ENCODE peak calls at places on chromosomes 3 and 15, in seven cellular contexts. U, K, S, P, L, D and M are unnamed samples.

GRCh38 chr3:4841783-4842440 is 137.3 kb upstream of the BHLHE40 start:
- DNase-seq in U (no peak), L (no peak), K (no peak), P (peak; percentile 89), D (no peak), S (no peak), M (no peak)

GRCh38 chr15:74631935-74632560 is 16.4 kb downstream of the CLK3 start:
- DNase-seq in D (peak; percentile 64), P (peak; percentile 45), S (peak; percentile 49), U (peak; percentile 55), L (peak; percentile 78), K (peak; percentile 27), M (peak; percentile 66)

GRCh38 chr3:100875239-100875638 is 118.0 kb downstream of the ABI3BP start:
- DNase-seq in K (no peak), L (no peak), U (peak; percentile 56), P (peak; percentile 88), D (no peak), S (no peak), M (peak; percentile 53)

GRCh38 chr3:37257581-37257980 is 83.2 kb upstream of the LRRFIP2 start:
- DNase-seq in D (no peak), P (no peak), S (no peak), L (no peak), U (no peak), K (no peak), M (no peak)

GRCh38 chr3:95905182-95905581 is 909.2 kb upstream of the EPHA6 start:
- DNase-seq in P (no peak), K (no peak), D (no peak), U (no peak), L (no peak), S (no peak), M (no peak)

GRCh38 chr3:29384640-29385039 is 103.8 kb downstream of the RBMS3 start:
- DNase-seq in K (no peak), P (peak; percentile 65), S (no peak), U (peak; percentile 30), D (no peak), L (no peak), M (peak; percentile 72)

GRCh38 chr3:8561365-8561764 is 59.7 kb downstream of the LMCD1 start:
- DNase-seq in D (peak; percentile 21), S (no peak), K (no peak), P (no peak), L (no peak), U (no peak), M (no peak)

GRCh38 chr15:89761009-89761831 is 10.2 kb upstream of the MESP1 start:
- DNase-seq in U (no peak), K (no peak), L (no peak), P (no peak), D (no peak), S (no peak), M (no peak)

GRCh38 chr15:55737373-55737772 is 5.6 kb downstream of the PRTG start:
- DNase-seq in L (no peak), P (peak; percentile 5), S (no peak), K (no peak), D (no peak), U (no peak), M (no peak)

GRCh38 chr3:149095487-149095886 is 9.2 kb upstream of the HLTF start:
- DNase-seq in S (no peak), K (no peak), P (no peak), L (no peak), U (no peak), D (no peak), M (no peak)

GRCh38 chr3:71476950-71477349 is 106.6 kb downstream of the FOXP1 start:
- DNase-seq in K (no peak), S (no peak), P (no peak), L (no peak), U (no peak), D (no peak), M (no peak)

GRCh38 chr3:113140876-113141275 is 70.5 kb upstream of the BOC start:
- DNase-seq in D (no peak), K (no peak), S (no peak), P (peak; percentile 10), U (no peak), L (no peak), M (no peak)

DNA sequence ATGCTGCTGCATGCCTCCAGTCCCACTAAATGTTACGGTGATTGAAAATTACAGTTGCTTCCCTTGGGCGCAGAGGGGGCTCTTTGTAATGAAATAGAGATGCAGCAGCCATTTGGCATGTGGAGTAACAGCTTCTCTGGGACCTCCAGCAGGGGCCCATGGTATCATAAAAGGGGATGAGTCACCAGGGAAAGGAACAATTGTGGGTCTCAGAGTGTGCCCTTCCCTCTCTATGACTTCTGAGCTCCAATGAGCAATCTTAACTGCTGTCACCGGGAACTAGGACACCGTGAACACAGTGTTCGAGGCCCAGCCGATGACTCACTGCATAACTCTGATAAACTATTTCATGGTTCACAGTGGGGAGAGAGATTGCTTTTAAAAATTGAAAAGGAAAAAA is 164.8 kb upstream of the NUDT16 start:
- DNase-seq in U (peak; percentile 95), P (peak; percentile 50), L (peak; percentile 23), S (no peak), K (no peak), D (no peak), M (peak; percentile 63)
- H3K27ac ChIP-seq in U (no peak overlapping the region), P (no peak overlapping the region), L (peak overlapping the region; percentile 76), S (no peak overlapping the region), K (no peak overlapping the region), D (no peak overlapping the region), M (peak overlapping the region; percentile 67)

GRCh38 chr3:15273214-15273613 is 59.2 kb downstream of the SH3BP5 start:
- DNase-seq in D (no peak), L (no peak), P (no peak), U (no peak), S (no peak), K (no peak), M (no peak)

GRCh38 chr3:15272431-15273196 is 59.8 kb downstream of the SH3BP5 start:
- DNase-seq in K (no peak), U (no peak), P (no peak), S (no peak), L (no peak), D (no peak), M (no peak)

GRCh38 chr3:15269091-15269989 is 63.0 kb downstream of the SH3BP5 start:
- DNase-seq in U (peak; percentile 94), S (peak; percentile 77), K (peak; percentile 76), L (peak; percentile 98), D (peak; percentile 87), P (peak; percentile 96), M (no peak)

GRCh38 chr3:15271030-15271429 is 61.4 kb downstream of the SH3BP5 start:
- DNase-seq in L (no peak), D (no peak), U (no peak), K (no peak), S (no peak), P (no peak), M (no peak)

GRCh38 chr3:15271785-15272381 is 60.5 kb downstream of the SH3BP5 start:
- DNase-seq in P (no peak), K (peak; percentile 87), L (no peak), U (no peak), D (no peak), S (peak; percentile 75), M (no peak)
- H3K4me3 ChIP-seq in P (no peak overlapping the region), K (no peak overlapping the region), L (no peak overlapping the region), U (no peak overlapping the region), D (no peak overlapping the region), S (no peak overlapping the region), M (no peak overlapping the region)

DNA sequence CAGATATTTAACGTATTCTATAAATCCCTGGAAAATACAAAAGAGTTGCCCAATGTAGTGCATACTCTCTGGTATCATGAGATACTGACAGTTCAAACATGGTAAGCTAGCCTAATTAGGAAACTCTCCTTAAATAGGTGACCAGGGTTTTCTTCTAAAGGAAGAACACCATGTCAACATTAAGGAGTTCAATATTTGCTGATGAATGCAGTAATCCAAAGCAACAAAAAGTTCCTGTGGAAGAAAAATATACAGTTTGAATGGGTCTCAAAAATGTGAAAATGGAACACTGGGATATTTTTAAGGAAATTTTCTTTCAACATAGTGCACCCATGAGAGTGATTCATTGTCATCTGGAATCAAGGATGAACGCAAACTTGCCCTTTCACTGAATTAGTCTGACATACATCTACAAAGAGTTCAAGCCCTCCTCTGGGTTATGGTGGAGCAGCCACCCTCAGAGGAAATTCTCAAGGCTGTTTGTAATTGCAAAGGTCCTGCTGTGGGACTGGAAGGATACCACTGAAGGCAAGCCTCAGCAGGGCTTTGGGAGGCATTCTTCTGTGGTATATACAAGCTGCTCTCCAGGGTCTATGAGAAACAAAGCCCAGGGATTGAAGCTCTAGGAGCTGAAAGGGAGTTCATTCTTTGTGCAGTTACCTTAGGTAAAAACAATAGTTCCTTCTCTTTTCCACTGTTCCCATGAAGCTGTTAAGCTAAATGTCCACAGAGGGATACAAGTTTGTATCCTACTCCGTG is 700.3 kb downstream of the TUSC7 start:
- DNase-seq in D (no peak), P (peak; percentile 42), U (no peak), K (no peak), L (no peak), S (no peak), M (no peak)
- H3K27ac ChIP-seq in D (no peak overlapping the region), P (no peak overlapping the region), U (no peak overlapping the region), K (no peak overlapping the region), L (no peak overlapping the region), S (no peak overlapping the region), M (no peak overlapping the region)

GRCh38 chr3:126987129-126987528 is 4.2 kb downstream of the PLXNA1 start:
- DNase-seq in K (no peak), U (no peak), D (no peak), P (no peak), S (no peak), L (no peak), M (no peak)

GRCh38 chr3:126987596-126987995 is 4.7 kb downstream of the PLXNA1 start:
- DNase-seq in P (no peak), U (no peak), D (no peak), L (no peak), S (no peak), K (no peak), M (no peak)

GRCh38 chr3:126984391-126985142 is 1.7 kb downstream of the PLXNA1 start:
- DNase-seq in D (no peak), U (no peak), L (no peak), P (no peak), S (no peak), K (no peak), M (peak; percentile 15)

GRCh38 chr3:126985143-126985985 is 2.4 kb downstream of the PLXNA1 start:
- DNase-seq in D (no peak), S (no peak), U (no peak), P (no peak), K (no peak), L (no peak), M (peak; percentile 45)

GRCh38 chr3:126986001-126986400 is 3.1 kb downstream of the PLXNA1 start:
- DNase-seq in L (no peak), D (no peak), K (no peak), U (peak; percentile 56), S (no peak), P (peak; percentile 17), M (no peak)
- H3K4me3 ChIP-seq in L (no peak overlapping the region), D (no peak overlapping the region), K (no peak overlapping the region), U (no peak overlapping the region), S (no peak overlapping the region), P (no peak overlapping the region), M (no peak overlapping the region)